ENCODE peak calls at places on chromosomes 12 and 14, in four cellular contexts. Z is left lung, F is body of pancreas, T is K562. S is an unnamed sample. For H3K4me1, the result is how much of the 10 kb centered on the place peaks cover.

GRCh38 chr12:106682594-106683234 is 91.8 kb upstream of the RIC8B start:
- DNase-seq in Z (no peak), F (no peak), T (no peak), S (no peak)

GRCh38 chr12:57734586-57734985 is 4.0 kb downstream of the AGAP2 start:
- DNase-seq in Z (no peak), F (no peak), T (no peak), S (no peak)

GRCh38 chr14:53027031-53027430 is 76.2 kb upstream of the FERMT2 start:
- DNase-seq in Z (no peak), F (no peak), T (no peak), S (no peak)

GRCh38 chr12:3202734-3203446 is 125.7 kb downstream of the TSPAN9 start:
- DNase-seq in Z (no peak), F (peak), T (peak), S (no peak)

GRCh38 chr14:92443741-92444140 is 69.8 kb upstream of the RIN3 start:
- DNase-seq in Z (no peak), F (no peak), T (no peak), S (no peak)

GRCh38 chr14:54642950-54643695 is 76.2 kb downstream of the SAMD4A start:
- DNase-seq in Z (no peak), F (no peak), T (no peak), S (no peak)

GRCh38 chr14:61927521-61927920 is 165.3 kb downstream of the SNAPC1 start:
- DNase-seq in Z (no peak), F (no peak), T (no peak), S (no peak)

GRCh38 chr14:76348898-76349297 is 27.0 kb upstream of the ESRRB start:
- DNase-seq in Z (no peak), F (no peak), T (no peak), S (no peak)

GRCh38 chr14:64394423-64394822 is 6.3 kb downstream of the MTHFD1 start:
- DNase-seq in Z (no peak), F (no peak), T (no peak), S (no peak)

GRCh38 chr14:103123128-103123633 is at the start of gene TNFAIP2:
- DNase-seq in Z (peak), F (no peak), T (peak), S (no peak)
- H3K27ac ChIP-seq in Z (peak), F (peak), T (peak), S (no peak)

GRCh38 chr14:69129264-69129880 is 23.5 kb downstream of the DCAF5 start:
- DNase-seq in Z (peak), F (peak), T (peak), S (peak)

GRCh38 chr14:69133206-69134125 is 19.5 kb downstream of the DCAF5 start:
- DNase-seq in Z (no peak), F (peak), T (peak), S (no peak)

GRCh38 chr14:69132513-69133181 is 20.3 kb downstream of the DCAF5 start:
- DNase-seq in Z (no peak), F (no peak), T (no peak), S (no peak)

GRCh38 chr14:69135133-69135532 is 17.8 kb downstream of the DCAF5 start:
- DNase-seq in Z (no peak), F (no peak), T (no peak), S (no peak)

DNA sequence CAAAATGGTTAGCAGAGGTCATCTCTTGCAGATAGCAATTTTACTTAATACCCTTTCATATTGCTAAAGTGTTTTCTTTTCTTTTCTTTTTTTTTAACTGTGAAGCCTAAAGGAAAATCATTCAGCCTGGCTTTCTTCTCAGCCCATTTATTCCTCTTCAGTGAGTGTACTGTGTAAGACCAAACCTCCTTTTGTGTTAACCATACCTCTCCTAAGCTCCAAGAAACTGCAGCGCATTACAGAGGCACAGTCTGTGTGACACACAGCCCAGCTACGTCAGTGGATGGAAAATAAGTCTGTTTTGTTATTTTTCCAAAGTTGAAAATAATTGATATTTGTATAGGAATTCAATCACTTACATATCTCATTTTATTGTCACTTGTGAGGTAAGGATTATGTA is 21.7 kb downstream of the DCAF5 start:
- DNase-seq in Z (no peak), F (no peak), T (no peak), S (no peak)
- H3K4me1 ChIP-seq in Z (half or more), F (under half), T (under half), S (under half)

GRCh38 chr12:120640840-120641833 is 711 bp downstream of the CABP1 start:
- DNase-seq in Z (peak), F (peak), T (peak), S (peak)
- H3K4me3 ChIP-seq in Z (peak), F (no peak), T (peak), S (peak)

GRCh38 chr12:109139791-109140190 is 23.4 kb downstream of the ACACB start:
- DNase-seq in Z (no peak), F (no peak), T (no peak), S (no peak)

GRCh38 chr12:109140560-109140959 is 24.2 kb downstream of the ACACB start:
- DNase-seq in Z (no peak), F (no peak), T (no peak), S (no peak)

GRCh38 chr12:109139360-109139759 is 23.0 kb downstream of the ACACB start:
- DNase-seq in Z (no peak), F (no peak), T (no peak), S (no peak)

GRCh38 chr12:109134186-109134917 is 18.0 kb downstream of the ACACB start:
- DNase-seq in Z (no peak), F (peak), T (peak), S (no peak)

GRCh38 chr12:109137055-109137454 is 20.7 kb downstream of the ACACB start:
- DNase-seq in Z (no peak), F (no peak), T (no peak), S (no peak)
- H3K27ac ChIP-seq in Z (no peak), F (no peak), T (no peak), S (no peak)

GRCh38 chr12:6336859-6337744 is 4.8 kb downstream of the TNFRSF1A start:
- DNase-seq in Z (no peak), F (no peak), T (peak), S (no peak)
- H3K4me1 ChIP-seq in Z (half or more), F (half or more), T (half or more), S (under half)

GRCh38 chr12:16327963-16328362 is 19.5 kb upstream of the MGST1 start:
- DNase-seq in Z (no peak), F (no peak), T (no peak), S (no peak)
- H3K4me3 ChIP-seq in Z (no peak), F (no peak), T (no peak), S (no peak)

GRCh38 chr12:62543741-62544140 is 77.1 kb downstream of the MON2 start:
- DNase-seq in Z (no peak), F (no peak), T (no peak), S (no peak)

GRCh38 chr12:62537544-62537943 is 70.9 kb downstream of the MON2 start:
- DNase-seq in Z (no peak), F (peak), T (no peak), S (no peak)

GRCh38 chr12:62543324-62543723 is 76.7 kb downstream of the MON2 start:
- DNase-seq in Z (no peak), F (no peak), T (no peak), S (no peak)

GRCh38 chr12:62542814-62543213 is 76.2 kb downstream of the MON2 start:
- DNase-seq in Z (no peak), F (no peak), T (no peak), S (no peak)

GRCh38 chr12:62540354-62540753 is 73.7 kb downstream of the MON2 start:
- DNase-seq in Z (no peak), F (no peak), T (no peak), S (no peak)
- H3K27ac ChIP-seq in Z (no peak), F (no peak), T (no peak), S (no peak)

DNA sequence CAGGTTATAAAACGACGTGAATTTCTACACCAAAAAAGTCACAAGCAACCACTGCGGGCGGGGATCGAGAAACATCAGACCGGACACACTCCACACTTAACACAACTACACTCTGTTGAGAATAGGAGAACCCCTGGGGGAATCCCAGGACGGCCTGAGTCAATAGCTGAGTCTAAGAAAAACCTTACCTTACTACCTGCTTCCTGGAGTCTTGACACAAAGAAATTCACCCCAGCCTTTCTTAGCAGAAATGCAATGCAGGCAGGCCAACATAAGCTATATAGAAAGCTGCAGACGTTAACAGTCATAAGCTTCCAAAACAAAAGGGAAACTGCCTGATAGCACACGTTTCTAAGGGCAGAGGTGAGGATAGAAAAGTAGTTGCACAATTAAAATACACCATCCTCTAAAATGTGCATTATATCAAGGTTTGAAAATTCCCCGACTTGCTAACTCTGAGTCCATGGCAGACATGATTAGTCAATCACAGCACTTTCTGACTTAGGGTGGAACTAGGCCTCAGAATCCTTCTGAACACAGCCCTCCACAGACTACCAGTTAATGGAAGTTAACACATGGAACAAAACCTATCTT is 68.0 kb downstream of the CCDC88C start:
- DNase-seq in Z (no peak), F (no peak), T (no peak), S (no peak)
- H3K4me1 ChIP-seq in Z (half or more), F (under half), T (under half), S (under half)

GRCh38 chr12:96776908-96777307 is 130.1 kb upstream of the NEDD1 start:
- DNase-seq in Z (no peak), F (no peak), T (no peak), S (no peak)

GRCh38 chr12:96774501-96775256 is 132.4 kb upstream of the NEDD1 start:
- DNase-seq in Z (no peak), F (no peak), T (no peak), S (no peak)

GRCh38 chr12:96770239-96770780 is 136.7 kb upstream of the NEDD1 start:
- DNase-seq in Z (no peak), F (no peak), T (no peak), S (no peak)

DNA sequence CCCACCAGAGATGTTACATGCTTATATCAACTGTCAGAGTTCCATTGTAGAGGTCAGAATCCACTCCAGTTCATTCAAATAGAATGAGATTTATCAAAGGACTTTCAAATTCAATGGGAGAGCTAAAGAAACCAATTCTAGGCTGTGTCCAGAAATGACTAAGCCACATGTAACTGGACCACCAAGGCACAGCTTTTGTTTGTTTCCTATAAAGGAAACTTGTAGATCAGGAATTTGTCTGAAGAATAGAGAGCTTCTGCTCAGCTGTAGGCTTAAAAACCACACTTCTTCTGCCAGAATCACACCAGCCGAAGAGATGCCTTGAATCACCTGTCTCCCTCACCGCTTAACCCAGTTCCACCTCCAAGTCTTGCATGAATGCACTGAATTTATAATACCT is 134.0 kb upstream of the NEDD1 start:
- DNase-seq in Z (no peak), F (no peak), T (no peak), S (no peak)
- H3K4me3 ChIP-seq in Z (no peak), F (no peak), T (no peak), S (no peak)

GRCh38 chr12:5305425-5305824 is 126.5 kb upstream of the NTF3 start:
- DNase-seq in Z (no peak), F (no peak), T (no peak), S (no peak)
- H3K27ac ChIP-seq in Z (no peak), F (no peak), T (no peak), S (no peak)

S was measured in iPS DF 6.9.